ENCODE peak calls at places on chromosomes 16 and 17, in six cellular contexts. Y is thoracic aorta, I is lung, X is fibroblast of lung, U is AG09319, D is IMR-90. A is an unnamed sample.

GRCh38 chr16:84751947-84752346 is 52.1 kb downstream of the USP10 start:
- DNase-seq in Y (no peak), I (no peak), X (no peak), U (no peak), D (no peak), A (no peak)

GRCh38 chr16:57616871-57617270 is 11.6 kb upstream of the ADGRG1 start:
- DNase-seq in Y (no peak), I (no peak), X (no peak), U (no peak), D (no peak), A (no peak)

GRCh38 chr17:76547183-76547641 is 7.4 kb downstream of the PRCD start:
- DNase-seq in Y (no peak), I (peak; percentile 54), X (peak; percentile 59), U (no peak), D (peak; percentile 85), A (no peak)

GRCh38 chr16:85061566-85061965 is 34.0 kb downstream of the KIAA0513 start:
- DNase-seq in Y (no peak), I (peak; percentile 62), X (no peak), U (no peak), D (no peak), A (no peak)

GRCh38 chr17:42518046-42518754 is 17.8 kb upstream of the NAGLU start:
- DNase-seq in Y (peak; percentile 80), I (peak; percentile 80), X (peak; percentile 97), U (peak; percentile 87), D (peak; percentile 98), A (peak; percentile 86)

GRCh38 chr17:15944720-15945492 is at the start of gene ADORA2B:
- DNase-seq in Y (no peak), I (peak; percentile 68), X (peak; percentile 77), U (no peak), D (peak; percentile 71), A (no peak)

GRCh38 chr17:59028328-59028727 is 78.4 kb downstream of the TRIM37 start:
- DNase-seq in Y (no peak), I (no peak), X (no peak), U (no peak), D (no peak), A (no peak)

GRCh38 chr17:29760771-29761682 is 138.3 kb upstream of the CORO6 start:
- DNase-seq in Y (peak; percentile 67), I (peak; percentile 86), X (peak; percentile 86), U (peak; percentile 67), D (peak; percentile 83), A (peak; percentile 39)

GRCh38 chr16:87062569-87063442 is 254.4 kb downstream of the C16orf95 start:
- DNase-seq in Y (peak; percentile 56), I (peak; percentile 50), X (peak; percentile 54), U (no peak), D (peak; percentile 67), A (no peak)

GRCh38 chr17:50822550-50822949 is 12.8 kb upstream of the WFIKKN2 start:
- DNase-seq in Y (no peak), I (no peak), X (no peak), U (no peak), D (no peak), A (no peak)
- TF ChIP-seq CTCF in Y (no peak), I (no peak), X (no peak), U (no peak), D (no peak), A (no peak)

DNA sequence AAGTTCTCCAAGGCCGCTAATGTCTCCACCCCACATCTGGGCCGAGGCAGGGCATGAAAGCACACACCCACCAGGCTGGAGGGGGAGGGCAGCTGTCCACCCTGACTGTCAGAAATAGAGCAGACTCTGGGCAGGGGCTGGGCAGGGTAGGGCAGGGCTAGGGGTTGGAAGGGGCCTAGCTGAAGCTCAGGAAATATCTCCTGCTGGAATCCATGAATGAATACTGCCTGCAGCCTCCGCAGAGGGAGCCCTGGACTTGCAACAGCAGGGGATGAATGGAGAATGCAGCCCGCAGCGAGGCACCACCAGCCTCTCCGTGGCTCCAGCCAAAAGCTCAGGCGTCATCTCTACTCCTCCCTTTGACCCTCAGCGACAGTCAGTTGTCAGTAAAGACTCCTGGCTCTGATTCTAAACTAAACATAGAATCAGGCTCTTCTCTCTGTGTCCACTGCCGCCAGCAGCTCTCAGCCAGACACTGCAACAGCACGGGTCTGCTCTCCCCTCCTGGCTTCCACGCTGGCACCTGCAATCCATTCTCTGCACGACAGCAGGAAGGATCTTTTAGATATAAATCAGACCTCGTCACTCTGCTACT is 23.9 kb upstream of the NGFR start:
- DNase-seq in Y (no peak), I (no peak), X (no peak), U (no peak), D (no peak), A (no peak)
- TF ChIP-seq CTCF in Y (no peak), I (no peak), X (no peak), U (no peak), D (no peak), A (no peak)

GRCh38 chr17:4256952-4257351 is 6.8 kb downstream of the ANKFY1 start:
- DNase-seq in Y (no peak), I (no peak), X (peak; percentile 30), U (no peak), D (no peak), A (no peak)

GRCh38 chr17:4261452-4261851 is 2.3 kb downstream of the ANKFY1 start:
- DNase-seq in Y (no peak), I (no peak), X (no peak), U (no peak), D (no peak), A (no peak)

GRCh38 chr17:4263282-4264215 is at the start of gene ANKFY1:
- DNase-seq in Y (peak; percentile 68), I (peak; percentile 98), X (peak; percentile 88), U (peak; percentile 81), D (peak; percentile 92), A (peak; percentile 59)

DNA sequence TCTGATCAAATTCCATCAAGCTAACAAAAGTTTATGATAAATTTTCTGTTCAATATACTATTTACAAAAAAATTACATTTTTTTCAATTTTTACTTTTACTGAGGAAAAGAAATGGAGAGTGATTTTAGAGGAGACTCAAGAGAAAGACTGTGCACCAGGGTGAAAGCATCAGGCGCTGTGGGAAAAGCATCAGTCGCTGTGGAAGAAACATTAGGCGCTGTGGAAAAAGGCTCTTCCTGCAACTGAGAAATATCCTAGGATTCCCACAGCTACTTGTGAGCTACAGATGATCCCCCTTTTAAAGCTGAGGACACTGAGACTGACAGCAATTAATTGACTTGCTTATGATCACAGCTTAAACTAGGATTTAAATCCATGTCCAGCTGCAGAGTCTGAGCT is 4.9 kb downstream of the ANKFY1 start:
- DNase-seq in Y (no peak), I (no peak), X (no peak), U (no peak), D (no peak), A (no peak)
- TF ChIP-seq CTCF in Y (no peak), I (no peak), X (no peak), U (no peak), D (no peak), A (no peak)

DNA sequence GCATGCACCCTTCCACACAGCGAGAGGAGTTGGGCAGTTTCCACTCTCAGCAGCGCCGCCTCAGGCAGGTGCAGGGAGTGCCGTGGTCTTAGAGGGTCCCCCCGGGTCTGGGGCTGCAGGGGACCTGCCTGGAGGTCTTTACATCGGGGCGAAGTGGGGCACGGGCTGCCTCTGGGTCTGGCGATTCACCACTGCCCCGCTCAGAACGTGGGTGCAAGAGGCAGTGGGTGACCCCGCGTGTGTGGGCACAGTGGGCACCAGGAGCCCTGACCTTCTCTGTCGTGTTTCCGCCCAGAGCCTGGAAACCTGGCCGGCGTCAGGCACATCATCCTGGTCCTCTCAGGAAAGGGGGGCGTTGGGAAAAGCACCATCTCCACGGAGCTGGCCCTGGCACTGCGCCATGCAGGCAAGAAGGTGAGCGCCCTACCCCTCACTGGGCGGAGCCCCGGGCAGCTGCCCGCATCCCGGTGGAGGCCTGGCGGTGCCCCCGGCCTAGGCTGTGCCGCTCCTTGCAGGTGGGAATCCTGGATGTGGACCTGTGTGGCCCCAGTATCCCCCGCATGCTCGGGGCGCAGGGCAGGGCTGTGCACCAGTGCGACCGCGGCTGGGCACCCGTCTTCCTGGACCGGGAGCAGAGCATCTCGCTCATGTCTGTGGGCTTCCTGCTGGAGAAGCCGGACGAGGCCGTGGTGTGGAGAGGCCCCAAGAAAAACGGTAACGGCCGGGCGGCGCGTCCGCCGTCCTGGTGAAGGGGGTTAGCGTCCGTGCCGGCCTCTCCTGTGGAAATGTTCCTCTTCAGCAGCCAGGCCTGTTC is 3.7 kb downstream of the NUBP2 start:
- DNase-seq in Y (no peak), I (no peak), X (no peak), U (no peak), D (no peak), A (no peak)
- TF ChIP-seq CTCF in Y (no peak), I (no peak), X (no peak), U (no peak), D (no peak), A (no peak)

GRCh38 chr16:78040396-78040795 is 18.0 kb downstream of the CLEC3A start:
- DNase-seq in Y (no peak), I (no peak), X (no peak), U (no peak), D (no peak), A (no peak)

GRCh38 chr16:78048319-78048718 is 26.0 kb downstream of the CLEC3A start:
- DNase-seq in Y (no peak), I (no peak), X (no peak), U (no peak), D (no peak), A (no peak)

GRCh38 chr16:78045865-78046581 is 23.7 kb downstream of the CLEC3A start:
- DNase-seq in Y (no peak), I (peak; percentile 70), X (peak; percentile 65), U (no peak), D (peak; percentile 54), A (no peak)
- TF ChIP-seq CTCF in Y (peak; percentile 7), I (no peak), X (no peak), U (no peak), D (peak; percentile 16), A (no peak)

DNA sequence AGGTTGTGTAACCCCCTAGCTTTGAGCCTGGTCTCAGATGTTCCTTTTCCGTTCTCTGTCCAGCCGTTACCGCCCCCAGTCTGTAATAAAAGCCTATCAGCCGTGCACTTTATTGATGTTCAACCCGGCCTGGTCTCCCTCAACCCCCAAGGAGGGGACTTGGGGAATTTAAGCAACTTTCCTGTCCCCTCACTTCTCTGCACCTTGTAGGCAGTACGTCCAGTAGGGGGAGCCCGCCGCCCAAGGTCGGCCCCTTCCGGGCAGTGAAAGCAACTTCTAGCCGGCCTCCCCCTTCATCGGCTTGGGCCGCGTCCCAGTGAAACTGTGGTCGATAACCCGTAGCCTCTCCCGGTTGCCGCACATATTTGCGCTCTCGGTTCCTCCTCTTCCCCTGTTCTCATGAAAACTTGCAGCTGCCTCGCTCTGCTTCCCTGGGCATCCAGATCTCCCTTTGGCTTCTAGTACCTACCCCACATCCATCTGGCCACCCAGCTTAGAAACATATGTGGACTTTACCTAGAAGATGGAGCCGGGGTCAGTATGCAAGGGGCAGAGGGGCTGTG is 7.9 kb downstream of the PNPO start:
- DNase-seq in Y (peak; percentile 23), I (peak; percentile 92), X (peak; percentile 81), U (peak; percentile 45), D (peak; percentile 82), A (no peak)
- TF ChIP-seq CTCF in Y (peak; percentile 82), I (peak; percentile 84), X (peak; percentile 78), U (peak; percentile 92), D (peak; percentile 94), A (peak; percentile 95)